ENCODE peak calls at places on chromosomes 13 and 19, in four cellular contexts. C is stimulated activated CD4-positive, alpha-beta T cell treated with anti-CD3 and anti-CD28 coated beads, Interleukin-1b, Interleukin-23, amount 100 ng/mL, for 1 hour; W is COLO829; K is mesenchymal stem cell. P is an unnamed sample.
A peak's percentile ranks its signal among the peaks of the same experiment; 100 is the strongest.

GRCh38 chr13:78239681-78240080 is 321.1 kb upstream of the EDNRB start:
- DNase-seq in W (peak; percentile 22), K (no peak), C (no peak), P (no peak)

GRCh38 chr13:52024481-52024880 is at the start of gene UTP14C:
- DNase-seq in K (no peak), C (no peak), W (no peak), P (no peak)

GRCh38 chr19:29535432-29535831 is 9.6 kb downstream of the VSTM2B start:
- DNase-seq in K (no peak), W (no peak), C (no peak), P (no peak)

GRCh38 chr19:3520166-3521103 is 14.3 kb downstream of the FZR1 start:
- DNase-seq in K (no peak), W (no peak), C (no peak), P (no peak)

GRCh38 chr13:42807236-42807635 is 25.9 kb downstream of the FAM216B start:
- DNase-seq in W (no peak), C (no peak), K (peak; percentile 33), P (no peak)

GRCh38 chr19:33285441-33285927 is 16.9 kb downstream of the CEBPA start:
- DNase-seq in K (no peak), C (no peak), W (no peak), P (no peak)

GRCh38 chr19:48393196-48393558 is 291 bp upstream of the GRIN2D start:
- DNase-seq in K (no peak), C (no peak), W (no peak), P (no peak)

GRCh38 chr13:24931450-24932217 is 164.3 kb upstream of the PABPC3 start:
- DNase-seq in K (no peak), C (no peak), W (no peak), P (no peak)

GRCh38 chr13:111854403-111854802 is 212.5 kb upstream of the SOX1 start:
- DNase-seq in W (no peak), K (no peak), C (no peak), P (no peak)

GRCh38 chr13:110560606-110561334 is 752 bp downstream of the RAB20 start:
- DNase-seq in K (peak; percentile 68), C (no peak), W (no peak), P (peak; percentile 56)

GRCh38 chr13:44088911-44089851 is 209.5 kb downstream of the LACC1 start:
- DNase-seq in K (peak; percentile 17), W (no peak), C (no peak), P (peak; percentile 41)

GRCh38 chr13:73693215-73693614 is 441.0 kb downstream of the KLF12 start:
- DNase-seq in W (no peak), C (no peak), K (no peak), P (no peak)

GRCh38 chr19:46088101-46088500 is 36.4 kb downstream of the IGFL3 start:
- DNase-seq in K (no peak), W (no peak), C (no peak), P (no peak)

GRCh38 chr13:78370231-78370630 is 233.1 kb downstream of the POU4F1 start:
- DNase-seq in C (no peak), W (no peak), K (no peak), P (no peak)

GRCh38 chr19:12938536-12939291 is at the start of gene CALR:
- DNase-seq in K (peak; percentile 58), W (no peak), C (no peak), P (no peak)

GRCh38 chr13:97321616-97322321 is 99.6 kb downstream of the MBNL2 start:
- DNase-seq in C (no peak), K (no peak), W (no peak), P (no peak)

GRCh38 chr13:36026556-36026955 is 104.6 kb downstream of the DCLK1 start:
- DNase-seq in C (no peak), K (no peak), W (no peak), P (no peak)

GRCh38 chr19:13506550-13506878 is 235 bp upstream of the CACNA1A start:
- DNase-seq in C (no peak), W (no peak), K (no peak), P (no peak)

GRCh38 chr13:75149781-75150180 is 332.2 kb downstream of the TBC1D4 start:
- DNase-seq in C (no peak), W (no peak), K (no peak), P (no peak)

GRCh38 chr19:32581704-32582164 is 744 bp downstream of the PDCD5 start:
- DNase-seq in K (peak; percentile 87), W (no peak), C (no peak), P (peak; percentile 72)

P was measured in amniotic epithelial cell.